ENCODE peak calls at places on chromosomes 11 and 22, in four cellular contexts. B is WTC11, H is HepG2, O is K562. Y is an unnamed sample.

GRCh38 chr22:50730941-50731661 is 6.9 kb upstream of the ACR start:
- DNase-seq in B (peak), H (no peak), O (no peak), Y (no peak)

GRCh38 chr11:4697583-4697982 is at the start of gene OR51E2:
- DNase-seq in B (no peak), H (no peak), O (no peak), Y (no peak)

GRCh38 chr11:23988381-23989006 is 508.4 kb upstream of the LUZP2 start:
- DNase-seq in H (peak), B (no peak), O (no peak), Y (no peak)

GRCh38 chr11:120773501-120774031 is 250.3 kb upstream of the TBCEL start:
- DNase-seq in B (no peak), H (no peak), O (peak), Y (no peak)

GRCh38 chr11:117189191-117189940 is 9.8 kb upstream of the TAGLN start:
- DNase-seq in B (no peak), H (no peak), O (no peak), Y (no peak)

GRCh38 chr11:66950113-66950535 is 8.1 kb downstream of the PC start:
- DNase-seq in H (peak), B (peak), O (peak), Y (peak)

GRCh38 chr22:27844656-27845602 is 43.4 kb upstream of the MN1 start:
- DNase-seq in H (no peak), B (no peak), O (no peak), Y (no peak)

GRCh38 chr22:49979587-49980264 is 19.2 kb downstream of the PIM3 start:
- DNase-seq in B (peak), O (peak), H (peak), Y (peak)

GRCh38 chr11:61157743-61158142 is 3.5 kb downstream of the VPS37C start:
- DNase-seq in O (no peak), B (no peak), H (no peak), Y (no peak)

GRCh38 chr11:69416123-69416475 is 65.4 kb upstream of the LINC01488 start:
- DNase-seq in O (no peak), B (no peak), H (no peak), Y (no peak)

GRCh38 chr11:119427279-119427678 is 4.3 kb upstream of the THY1 start:
- DNase-seq in B (no peak), O (peak), H (no peak), Y (no peak)

GRCh38 chr11:8566613-8567210 is 27.3 kb downstream of the STK33 start:
- DNase-seq in O (peak), B (no peak), H (peak), Y (peak)

GRCh38 chr11:111939836-111940604 is 2.9 kb downstream of the DIXDC1 start:
- DNase-seq in B (no peak), O (no peak), H (no peak), Y (no peak)

GRCh38 chr11:130999992-131000770 is 83.9 kb upstream of the SNX19 start:
- DNase-seq in O (no peak), H (peak), B (no peak), Y (peak)

GRCh38 chr11:46832511-46833214 is 13.4 kb downstream of the CKAP5 start:
- DNase-seq in H (no peak), B (no peak), O (peak), Y (no peak)

GRCh38 chr11:121887564-121887963 is 228.5 kb downstream of the BLID start:
- DNase-seq in H (no peak), O (no peak), B (no peak), Y (no peak)

GRCh38 chr22:36440429-36441002 is 40.9 kb downstream of the TXN2 start:
- DNase-seq in H (no peak), O (no peak), B (no peak), Y (no peak)

GRCh38 chr11:120688166-120688565 is 176.6 kb downstream of the GRIK4 start:
- DNase-seq in B (no peak), O (no peak), H (no peak), Y (no peak)

GRCh38 chr11:72716291-72716690 is 35.9 kb downstream of the ARAP1 start:
- DNase-seq in H (no peak), O (no peak), B (no peak), Y (no peak)

GRCh38 chr22:49482811-49483210 is 344.9 kb downstream of the BRD1 start:
- DNase-seq in B (no peak), O (no peak), H (no peak), Y (no peak)

GRCh38 chr11:107598225-107599139 is 7.5 kb downstream of the ELMOD1 start:
- DNase-seq in O (no peak), B (peak), H (no peak), Y (peak)

GRCh38 chr11:6127881-6128280 is 20.4 kb downstream of the OR56B4 start:
- DNase-seq in O (no peak), H (no peak), B (no peak), Y (no peak)

GRCh38 chr11:46248270-46249102 is 29.0 kb upstream of the CREB3L1 start:
- DNase-seq in O (peak), H (peak), B (no peak), Y (peak)

GRCh38 chr11:107848345-107848744 is 10.2 kb downstream of the SLC35F2 start:
- DNase-seq in H (no peak), B (no peak), O (no peak), Y (no peak)

GRCh38 chr22:50306753-50307749 is at the start of gene PLXNB2:
- DNase-seq in H (peak), B (peak), O (peak), Y (peak)

GRCh38 chr11:32088117-32088941 is 2.5 kb upstream of the RCN1 start:
- DNase-seq in B (no peak), H (no peak), O (peak), Y (no peak)

GRCh38 chr11:32090774-32091370 is at the start of gene RCN1:
- DNase-seq in B (peak), O (peak), H (peak), Y (peak)

GRCh38 chr11:32092581-32093170 is 1.8 kb downstream of the RCN1 start:
- DNase-seq in H (peak), O (no peak), B (no peak), Y (no peak)

GRCh38 chr11:32082346-32082986 is 8.4 kb upstream of the RCN1 start:
- DNase-seq in H (no peak), O (no peak), B (no peak), Y (no peak)

DNA sequence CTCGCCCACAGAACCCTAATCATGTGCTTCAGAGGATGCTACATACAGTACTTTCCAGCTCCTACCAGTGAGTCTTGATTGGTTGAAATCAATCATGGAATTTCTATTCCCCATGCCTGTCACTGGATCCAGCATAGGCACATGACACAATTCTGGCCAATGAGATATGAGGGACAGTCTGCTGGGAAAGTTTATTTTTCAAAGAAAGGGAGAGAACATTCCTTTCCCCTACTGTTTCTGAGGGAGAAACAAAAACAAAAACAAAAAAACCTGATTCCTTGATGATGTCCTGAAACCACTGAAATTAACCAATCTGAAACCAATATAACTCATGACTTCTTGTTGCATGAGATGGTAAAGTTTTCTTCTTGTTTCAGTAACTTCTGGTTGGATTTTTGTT is 3.3 kb upstream of the RCN1 start:
- DNase-seq in O (no peak), H (no peak), B (no peak), Y (no peak)
- TF ChIP-seq HMGXB4 in O (no peak), H (no peak), B (no peak), Y (no peak)

DNA sequence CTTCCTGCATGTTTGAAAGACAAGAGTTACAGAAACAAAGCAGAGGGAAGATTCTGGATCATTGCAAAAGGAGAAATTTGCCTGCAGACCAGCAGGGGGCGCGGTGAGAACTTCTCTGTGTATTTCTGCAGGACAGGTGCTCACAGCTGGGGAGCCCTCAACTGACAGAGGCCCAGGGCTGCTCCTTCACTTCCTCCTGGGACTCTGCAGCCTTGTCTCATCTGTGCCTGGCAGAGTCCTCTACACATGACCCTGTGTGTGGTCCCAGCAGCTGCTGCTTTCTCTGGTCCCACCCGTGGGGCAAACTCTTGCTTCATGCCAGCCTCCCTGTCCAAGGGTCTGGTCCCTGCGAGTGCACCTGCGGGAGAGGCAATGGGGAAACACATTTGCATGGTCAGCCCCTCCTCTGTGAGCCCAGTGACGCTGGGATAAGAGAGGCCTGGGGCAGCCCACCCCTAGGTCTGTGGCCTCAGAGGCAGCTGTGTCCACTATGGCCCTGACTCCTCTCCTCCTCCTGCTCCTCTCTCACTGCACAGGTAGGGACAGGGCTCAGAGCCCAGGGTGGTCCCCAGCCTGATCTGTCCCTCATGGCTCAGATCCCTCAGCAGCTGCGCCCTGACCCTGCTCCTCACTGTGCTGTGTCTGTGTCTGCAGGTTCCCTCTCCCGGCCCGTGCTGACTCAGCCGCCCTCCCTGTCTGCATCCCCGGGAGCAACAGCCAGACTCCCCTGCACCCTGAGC is 43.2 kb upstream of the VPREB1 start:
- DNase-seq in O (peak), B (peak), H (peak), Y (peak)
- TF ChIP-seq HMGXB4 in O (peak), B (no peak), H (no peak), Y (no peak)

GRCh38 chr11:86799680-86800075 is 664 bp upstream of the PRSS23 start:
- DNase-seq in O (no peak), B (peak), H (no peak), Y (peak)

GRCh38 chr11:86798988-86799387 is 1.4 kb upstream of the PRSS23 start:
- DNase-seq in O (no peak), B (no peak), H (no peak), Y (no peak)

GRCh38 chr11:86802146-86802545 is 1.8 kb downstream of the PRSS23 start:
- DNase-seq in B (no peak), O (no peak), H (no peak), Y (no peak)

GRCh38 chr11:86800956-86801264 is 568 bp downstream of the PRSS23 start:
- DNase-seq in H (no peak), O (no peak), B (no peak), Y (no peak)

GRCh38 chr11:86800076-86800955 is at the start of gene PRSS23:
- DNase-seq in H (no peak), B (peak), O (peak), Y (peak)
- TF ChIP-seq HMGXB4 in H (no peak), B (peak), O (no peak), Y (no peak)

DNA sequence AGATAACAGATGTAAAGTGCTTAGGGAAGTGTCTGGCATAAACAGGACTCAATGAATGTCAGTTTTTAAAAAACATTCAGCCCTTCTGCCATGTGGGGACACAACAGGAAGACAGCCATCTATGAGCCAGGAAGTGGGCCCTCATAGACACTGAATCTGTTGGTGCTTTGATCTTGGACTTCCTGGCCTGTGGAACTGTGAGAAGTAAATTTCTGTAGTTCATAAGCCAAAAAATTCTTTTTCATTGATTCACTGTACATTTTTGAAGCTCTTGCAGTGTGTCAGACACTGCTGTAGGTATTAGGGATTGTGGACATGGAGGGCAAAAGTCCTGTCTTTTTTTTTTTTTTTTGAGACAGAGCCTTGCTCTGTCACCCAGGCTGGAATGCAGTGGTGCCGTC is 188.6 kb downstream of the HIPK3 start:
- DNase-seq in B (no peak), O (no peak), H (peak), Y (peak)
- TF ChIP-seq HMGXB4 in B (no peak), O (no peak), H (no peak), Y (no peak)

DNA sequence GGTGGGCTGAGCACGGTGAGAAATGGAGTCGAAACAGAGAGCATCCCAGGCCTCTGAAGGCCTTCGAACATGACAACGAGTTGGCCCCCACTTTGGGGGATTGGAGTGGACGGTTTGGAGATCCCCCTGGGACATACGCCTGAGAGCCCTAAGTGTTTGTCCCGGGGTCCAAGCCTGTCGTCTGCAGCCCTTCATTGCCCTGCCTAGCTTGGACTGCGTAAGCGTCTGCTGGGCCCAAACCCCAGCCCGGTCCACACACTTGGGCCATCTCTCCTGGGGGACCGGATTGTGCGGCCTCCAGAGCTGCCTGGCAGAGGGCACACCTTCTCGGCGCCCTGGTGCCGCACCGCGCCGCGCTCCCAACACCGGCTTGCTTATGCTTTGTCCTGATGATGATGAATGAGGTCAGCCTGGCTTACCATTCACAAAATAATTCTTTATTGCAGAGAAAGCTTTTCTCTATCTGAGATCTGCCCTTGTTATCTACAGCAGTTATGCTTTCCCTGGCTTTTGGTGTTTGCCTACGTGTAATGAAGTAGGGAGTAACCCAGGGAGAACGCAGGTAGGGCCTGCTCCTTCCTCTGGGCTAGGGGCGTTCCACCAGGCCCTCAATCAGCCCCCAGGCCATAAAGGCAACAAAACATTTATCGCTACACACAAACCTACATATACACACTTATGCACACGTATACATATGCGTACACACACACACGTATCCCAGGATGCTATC is 85.9 kb upstream of the PPARA start:
- DNase-seq in H (no peak), B (peak), O (no peak), Y (no peak)
- TF ChIP-seq HMGXB4 in H (no peak), B (no peak), O (no peak), Y (no peak)

DNA sequence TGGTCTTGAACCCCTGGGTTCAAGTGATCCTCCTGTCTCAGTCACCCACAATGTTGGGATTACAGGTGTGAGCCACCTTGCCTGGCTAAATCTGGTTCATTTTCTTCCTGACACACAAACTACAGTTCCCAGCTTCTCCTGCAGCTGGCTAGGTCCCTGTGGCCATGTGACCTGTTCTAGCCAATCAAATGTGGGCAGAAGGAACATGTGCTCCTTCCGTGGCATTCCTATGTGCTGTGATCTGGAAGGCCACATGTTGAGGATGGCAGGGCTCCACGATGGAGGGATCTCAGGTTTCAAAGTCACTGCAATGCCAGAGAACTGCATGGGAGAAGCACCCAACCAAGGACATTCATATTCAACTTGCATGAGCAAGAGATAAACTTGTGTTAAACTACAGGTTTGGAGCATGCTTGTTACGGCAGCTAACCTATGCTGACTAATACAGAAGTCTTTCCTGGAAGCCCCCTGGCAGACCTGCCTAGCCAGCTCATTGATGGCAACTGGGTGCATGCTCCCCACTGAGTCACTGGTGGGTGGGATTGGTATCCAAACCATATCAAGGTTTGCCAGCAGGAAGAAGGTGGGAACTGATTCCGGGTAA is 86.0 kb downstream of the RPS6KA4 start:
- DNase-seq in O (peak), H (no peak), B (no peak), Y (peak)
- TF ChIP-seq HMGXB4 in O (no peak), H (no peak), B (no peak), Y (no peak)

GRCh38 chr11:132898021-132898420 is 634.3 kb downstream of the OPCML start:
- DNase-seq in O (no peak), B (no peak), H (no peak), Y (no peak)
- TF ChIP-seq HMGXB4 in O (no peak), B (no peak), H (no peak), Y (no peak)

Y was measured in A549.